ENCODE peak calls at places on chromosomes 4 and X, in seven cellular contexts. N, T, W, I, U, M and L are unnamed samples.

GRCh38 chr4:6044805-6045204 is 26.6 kb upstream of the C4orf50 start:
- DNase-seq in I (no peak), N (no peak), U (no peak), T (no peak), M (no peak), W (no peak), L (no peak)

GRCh38 chrX:30971761-30972603 is 82.9 kb upstream of the TAB3 start:
- DNase-seq in I (no peak), T (no peak), W (no peak), U (peak; percentile 35), M (no peak), N (no peak), L (peak; percentile 17)

GRCh38 chrX:48496660-48497059 is 12.1 kb upstream of the PORCN start:
- DNase-seq in T (no peak), U (no peak), W (peak; percentile 23), I (no peak), N (no peak), M (no peak), L (no peak)

GRCh38 chr4:73948990-73949706 is 32.7 kb downstream of the PF4 start:
- DNase-seq in T (no peak), U (no peak), N (no peak), I (no peak), M (no peak), W (no peak), L (no peak)

GRCh38 chr4:171847751-171848150 is 34.5 kb downstream of the GALNTL6 start:
- DNase-seq in T (no peak), I (no peak), U (no peak), N (no peak), M (no peak), W (no peak), L (no peak)

GRCh38 chr4:183783933-183784622 is 121.0 kb upstream of the STOX2 start:
- DNase-seq in I (no peak), T (no peak), N (no peak), W (no peak), U (no peak), M (no peak), L (no peak)

GRCh38 chr4:107900508-107900907 is 30.8 kb upstream of the CYP2U1 start:
- DNase-seq in U (no peak), W (no peak), N (no peak), M (no peak), T (no peak), I (no peak), L (no peak)

GRCh38 chr4:137952116-137952515 is 290.0 kb downstream of the SLC7A11 start:
- DNase-seq in W (no peak), U (no peak), M (no peak), I (no peak), N (no peak), T (no peak), L (no peak)

GRCh38 chr4:141329174-141329569 is 108.5 kb downstream of the ZNF330 start:
- DNase-seq in W (no peak), M (no peak), U (no peak), N (no peak), T (no peak), I (no peak), L (no peak)

GRCh38 chr4:40594261-40595178 is 35.1 kb downstream of the RBM47 start:
- DNase-seq in T (no peak), W (no peak), I (no peak), M (no peak), N (no peak), U (no peak), L (no peak)

GRCh38 chr4:70838400-70838971 is 1.2 kb downstream of the GRSF1 start:
- DNase-seq in I (no peak), T (no peak), U (no peak), M (no peak), N (no peak), W (no peak), L (no peak)

GRCh38 chr4:17544831-17545234 is 29.9 kb downstream of the CLRN2 start:
- DNase-seq in N (no peak), M (no peak), U (peak; percentile 28), W (no peak), I (no peak), T (no peak), L (peak; percentile 9)

GRCh38 chr4:36316544-36317082 is 35.2 kb downstream of the DTHD1 start:
- DNase-seq in I (no peak), M (no peak), T (no peak), U (no peak), W (no peak), N (no peak), L (no peak)

GRCh38 chrX:42752730-42753129 is 25.2 kb downstream of the PPP1R2C start:
- DNase-seq in T (no peak), U (peak; percentile 32), I (no peak), W (no peak), M (no peak), N (no peak), L (no peak)

GRCh38 chr4:128858875-128859696 is 49.6 kb downstream of the JADE1 start:
- DNase-seq in I (no peak), N (no peak), T (no peak), W (no peak), M (no peak), U (no peak), L (no peak)

GRCh38 chrX:26352891-26353430 is 137.0 kb downstream of the MAGEB5 start:
- DNase-seq in T (no peak), M (no peak), U (no peak), W (no peak), N (no peak), I (no peak), L (no peak)

GRCh38 chrX:130086414-130087207 is 23.7 kb downstream of the ELF4 start:
- DNase-seq in M (no peak), U (no peak), W (peak; percentile 93), I (no peak), T (no peak), N (no peak), L (peak; percentile 56)

GRCh38 chrX:76366972-76367371 is 60.5 kb upstream of the MAGEE1 start:
- DNase-seq in U (no peak), N (no peak), M (no peak), I (no peak), W (no peak), T (no peak), L (no peak)

GRCh38 chr4:117239434-117239833 is 154.1 kb upstream of the TRAM1L1 start:
- DNase-seq in T (no peak), I (no peak), U (no peak), N (no peak), M (no peak), W (no peak), L (no peak)

GRCh38 chr4:100517864-100518341 is at the start of gene EMCN:
- DNase-seq in W (no peak), U (no peak), M (no peak), N (no peak), I (no peak), T (no peak), L (no peak)
- TF ChIP-seq POLR2A in W (no peak), U (no peak), M (no peak), N (no peak), I (no peak), T (no peak), L (no peak)

GRCh38 chrX:78330068-78330467 is 2.7 kb upstream of the CYSLTR1 start:
- DNase-seq in I (no peak), U (no peak), W (no peak), N (no peak), T (no peak), M (no peak), L (no peak)
- H3K4me1 ChIP-seq in I (no peaks in the 10 kb centered on the region), U (no peaks in the 10 kb centered on the region), W (peaks cover 4% of the 10 kb centered on the region), N (peaks cover 20% of the 10 kb centered on the region), T (no peaks in the 10 kb centered on the region), M (no peaks in the 10 kb centered on the region), L (no peaks in the 10 kb centered on the region)

GRCh38 chr4:14668296-14668695 is 334.0 kb upstream of the CPEB2 start:
- DNase-seq in N (no peak), M (no peak), T (no peak), U (no peak), W (no peak), I (no peak), L (no peak)
- TF ChIP-seq POLR2AphosphoS5 in N (no peak), M (no peak), T (no peak), U (no peak), W (no peak), I (no peak), L (no peak)

GRCh38 chr4:187183351-187183750 is 459.7 kb upstream of the FAT1 start:
- DNase-seq in M (no peak), N (no peak), T (no peak), I (no peak), U (no peak), W (no peak), L (no peak)

GRCh38 chr4:187176261-187176910 is 452.7 kb upstream of the FAT1 start:
- DNase-seq in I (no peak), W (no peak), T (no peak), M (no peak), N (no peak), U (no peak), L (no peak)

GRCh38 chr4:187178084-187178483 is 454.4 kb upstream of the FAT1 start:
- DNase-seq in M (no peak), I (no peak), T (no peak), U (no peak), N (no peak), W (no peak), L (no peak)

GRCh38 chr4:187175197-187175596 is 451.5 kb upstream of the FAT1 start:
- DNase-seq in T (no peak), I (no peak), M (no peak), W (no peak), N (no peak), U (no peak), L (no peak)

DNA sequence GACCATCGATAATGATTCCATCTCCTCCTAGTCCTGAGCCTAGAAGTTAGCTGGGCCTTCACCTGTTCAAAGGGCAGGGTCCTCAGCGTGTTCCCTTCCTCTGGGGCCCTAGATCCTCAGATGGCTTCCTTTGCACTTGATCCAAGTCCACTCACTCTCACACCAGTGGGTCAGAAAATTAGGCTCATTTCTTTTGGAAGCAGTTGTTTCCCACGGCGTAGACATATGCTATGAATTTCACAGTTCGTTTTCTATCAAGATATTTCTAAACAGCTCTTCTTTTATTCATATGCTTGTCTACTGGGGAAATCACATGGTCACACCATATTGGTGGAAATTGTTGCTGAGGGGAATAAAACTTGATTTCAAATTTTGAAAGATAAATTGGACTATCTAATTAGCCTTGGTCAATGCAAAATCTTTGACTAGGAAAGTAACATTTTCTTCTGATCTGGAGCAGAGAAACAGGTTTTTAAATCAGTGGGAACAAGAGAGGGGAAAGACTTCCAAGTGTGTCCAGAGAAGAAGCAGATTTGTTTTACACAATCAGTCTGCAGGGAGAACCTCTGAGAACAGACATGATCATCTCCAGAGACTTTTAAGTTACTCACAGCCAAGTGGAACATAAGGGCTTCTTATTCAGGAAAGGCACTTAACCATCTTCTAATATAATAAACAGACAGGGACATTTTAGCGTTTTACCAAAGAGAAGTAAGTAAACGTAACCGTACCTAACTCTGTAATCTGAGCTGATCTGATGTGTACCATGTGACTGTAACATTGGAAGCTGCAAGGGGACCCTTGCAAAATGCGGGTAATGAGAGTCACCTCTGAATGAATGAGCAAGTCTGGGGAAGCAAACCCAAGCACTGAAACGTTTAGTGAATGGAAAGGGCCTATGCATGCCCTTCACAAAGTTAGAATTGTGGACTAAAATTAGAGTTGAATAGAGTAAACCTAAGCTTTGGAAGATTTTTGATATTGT is 455.7 kb upstream of the FAT1 start:
- DNase-seq in U (no peak), W (no peak), I (no peak), T (no peak), M (no peak), N (no peak), L (no peak)
- TF ChIP-seq POLR2A in U (no peak), W (no peak), I (no peak), T (no peak), M (no peak), N (no peak), L (no peak)

GRCh38 chrX:153821066-153821465 is 9.3 kb downstream of the PDZD4 start:
- DNase-seq in N (no peak), W (peak; percentile 58), M (no peak), U (no peak), T (no peak), I (no peak), L (no peak)
- H3K4me1 ChIP-seq in N (no peaks in the 10 kb centered on the region), W (peaks cover 12% of the 10 kb centered on the region), M (no peaks in the 10 kb centered on the region), U (peaks cover 11% of the 10 kb centered on the region), T (peaks cover 9% of the 10 kb centered on the region), I (peaks cover 7% of the 10 kb centered on the region), L (peaks cover 3% of the 10 kb centered on the region)